ENCODE peak calls at places on chromosome 22, in six cellular contexts. F, Y, Q, E, M and I are unnamed samples.

GRCh38 chr22:31081963-31082605 is 966 bp downstream of the SMTN start:
- DNase-seq in Q (no peak), Y (no peak), E (no peak), M (no peak), F (peak; percentile 27), I (no peak)

GRCh38 chr22:50281957-50282356 is 11.8 kb upstream of the MAPK11 start:
- DNase-seq in E (no peak), Y (no peak), M (no peak), F (no peak), Q (no peak), I (no peak)

GRCh38 chr22:27883656-27884350 is 35.3 kb downstream of the PITPNB start:
- DNase-seq in Q (peak; percentile 48), Y (no peak), M (no peak), E (no peak), F (no peak), I (no peak)

GRCh38 chr22:27574651-27575050 is 226.9 kb downstream of the MN1 start:
- DNase-seq in F (no peak), E (no peak), Q (no peak), Y (no peak), M (no peak), I (no peak)

GRCh38 chr22:48794906-48795305 is 1032.8 kb downstream of the BRD1 start:
- DNase-seq in M (no peak), Q (no peak), E (no peak), Y (no peak), F (no peak), I (no peak)

GRCh38 chr22:46090631-46091201 is 59.6 kb upstream of the PPARA start:
- DNase-seq in Y (no peak), F (no peak), Q (no peak), M (no peak), E (no peak), I (no peak)

GRCh38 chr22:18110194-18110943 is at the start of gene TUBA8:
- DNase-seq in Y (peak; percentile 37), E (peak; percentile 20), F (peak; percentile 32), M (no peak), Q (peak; percentile 61), I (peak; percentile 50)

GRCh38 chr22:46338636-46339035 is 3.1 kb downstream of the TRMU start:
- DNase-seq in Q (no peak), Y (no peak), E (no peak), M (no peak), F (no peak), I (no peak)

GRCh38 chr22:42625416-42625815 is 10.7 kb upstream of the POLDIP3 start:
- DNase-seq in Y (no peak), M (no peak), Q (no peak), E (no peak), F (no peak), I (no peak)

GRCh38 chr22:46113110-46113909 is 37.0 kb upstream of the PPARA start:
- DNase-seq in E (no peak), Q (no peak), Y (no peak), F (no peak), M (no peak), I (no peak)

GRCh38 chr22:39716534-39716933 is 146.0 kb downstream of the CACNA1I start:
- DNase-seq in F (no peak), Q (no peak), Y (no peak), E (no peak), M (no peak), I (no peak)

GRCh38 chr22:32226236-32227119 is 21.6 kb upstream of the RFPL2 start:
- DNase-seq in Y (no peak), F (no peak), M (no peak), Q (no peak), E (no peak), I (no peak)

GRCh38 chr22:46542011-46542985 is 4.9 kb upstream of the CELSR1 start:
- DNase-seq in Q (peak; percentile 90), E (peak; percentile 68), M (peak; percentile 40), F (peak; percentile 75), Y (peak; percentile 78), I (peak; percentile 53)

GRCh38 chr22:47435204-47435487 is 672.7 kb downstream of the TBC1D22A start:
- DNase-seq in Y (no peak), M (no peak), E (no peak), Q (no peak), F (no peak), I (no peak)

GRCh38 chr22:19872779-19873137 is 18.1 kb upstream of the GNB1L start:
- DNase-seq in M (no peak), Q (peak; percentile 51), Y (no peak), F (peak; percentile 0), E (no peak), I (no peak)

GRCh38 chr22:36221799-36222751 is 17.3 kb downstream of the APOL2 start:
- DNase-seq in F (peak; percentile 39), E (peak; percentile 58), Q (peak; percentile 62), M (no peak), Y (peak; percentile 28), I (no peak)

GRCh38 chr22:24157783-24158170 is 23.5 kb upstream of the SUSD2 start:
- DNase-seq in Y (no peak), F (no peak), M (no peak), E (no peak), Q (no peak), I (no peak)

GRCh38 chr22:50504245-50505211 is 3.0 kb downstream of the LMF2 start:
- DNase-seq in E (no peak), M (no peak), Y (no peak), F (no peak), Q (no peak), I (no peak)

GRCh38 chr22:27340047-27340446 is 461.5 kb downstream of the MN1 start:
- DNase-seq in E (no peak), M (no peak), Q (no peak), Y (no peak), F (no peak), I (no peak)

GRCh38 chr22:47083379-47083986 is 321.0 kb downstream of the TBC1D22A start:
- DNase-seq in F (no peak), Q (no peak), E (no peak), M (no peak), Y (no peak), I (no peak)

GRCh38 chr22:37211853-37212173 is 464 bp downstream of the SSTR3 start:
- DNase-seq in F (peak; percentile 1), M (no peak), Y (no peak), E (no peak), Q (no peak), I (no peak)

GRCh38 chr22:46697811-46698515 is 40.1 kb downstream of the CERK start:
- DNase-seq in Q (no peak), M (no peak), Y (no peak), E (no peak), F (no peak), I (no peak)

GRCh38 chr22:31944700-31945477 is 554 bp downstream of the YWHAH start:
- DNase-seq in M (no peak), E (peak; percentile 33), Q (peak; percentile 71), F (peak; percentile 11), Y (peak; percentile 36), I (no peak)

GRCh38 chr22:24046024-24046423 is 34.9 kb downstream of the CABIN1 start:
- DNase-seq in M (no peak), E (no peak), Y (no peak), Q (no peak), F (no peak), I (no peak)

GRCh38 chr22:47388778-47389177 is 626.3 kb downstream of the TBC1D22A start:
- DNase-seq in Q (no peak), M (no peak), Y (no peak), F (no peak), E (no peak), I (no peak)

GRCh38 chr22:39219071-39220050 is 25.4 kb downstream of the PDGFB start:
- DNase-seq in F (no peak), Y (no peak), E (no peak), M (no peak), Q (peak; percentile 46), I (no peak)

GRCh38 chr22:50222508-50222907 is 21.7 kb downstream of the SELENOO start:
- DNase-seq in E (no peak), M (no peak), F (no peak), Q (no peak), Y (no peak), I (no peak)

GRCh38 chr22:49209452-49210195 is 618.0 kb downstream of the BRD1 start:
- DNase-seq in Q (peak; percentile 31), E (no peak), M (no peak), Y (no peak), F (no peak), I (peak; percentile 95)

GRCh38 chr22:25334091-25334490 is 114.7 kb downstream of the CRYBB2 start:
- DNase-seq in M (peak; percentile 5), E (peak; percentile 76), F (peak; percentile 67), Y (peak; percentile 69), Q (peak; percentile 94), I (no peak)

GRCh38 chr22:40728731-40729189 is 49.5 kb downstream of the MCHR1 start:
- DNase-seq in E (peak; percentile 82), F (peak; percentile 59), Y (no peak), Q (no peak), M (no peak), I (peak; percentile 85)

GRCh38 chr22:46931881-46932280 is 169.4 kb downstream of the TBC1D22A start:
- DNase-seq in E (no peak), Y (no peak), F (no peak), M (no peak), Q (no peak), I (no peak)

GRCh38 chr22:17994424-17995108 is 29.8 kb downstream of the MICAL3 start:
- DNase-seq in E (no peak), F (no peak), M (no peak), Q (no peak), Y (no peak), I (no peak)

GRCh38 chr22:17131686-17132085 is 10.5 kb upstream of the TMEM121B start:
- DNase-seq in M (no peak), Y (no peak), Q (no peak), F (no peak), E (no peak), I (peak; percentile 52)

GRCh38 chr22:22111267-22111751 is 128.7 kb upstream of the TOP3B start:
- DNase-seq in M (no peak), Q (no peak), F (peak; percentile 64), Y (no peak), E (peak; percentile 44), I (no peak)

GRCh38 chr22:32862936-32863661 is 61.6 kb downstream of the TIMP3 start:
- DNase-seq in Y (no peak), Q (no peak), F (no peak), M (no peak), E (no peak), I (no peak)

GRCh38 chr22:32951807-32952153 is 106.4 kb downstream of the SYN3 start:
- DNase-seq in Q (no peak), F (no peak), E (no peak), Y (no peak), M (no peak), I (no peak)

GRCh38 chr22:43922123-43922522 is 1.5 kb upstream of the PNPLA3 start:
- DNase-seq in F (no peak), E (no peak), Q (peak; percentile 54), M (no peak), Y (no peak), I (no peak)

GRCh38 chr22:44734801-44735517 is 17.4 kb upstream of the ARHGAP8 start:
- DNase-seq in Y (no peak), Q (no peak), F (no peak), E (no peak), M (no peak), I (no peak)